ENCODE peak calls at places on chromosomes 1 and 21, in six cellular contexts. One of them, this sample, is unnamed.

GRCh38 chr1:204837440-204838084 is 33.1 kb upstream of the NFASC start:
- DNase-seq in A549: peak; percentile 58
- DNase-seq in HepG2: peak; percentile 15
- DNase-seq in endothelial cell of umbilical vein: peak; percentile 37
- DNase-seq in GM12878: no peak
- DNase-seq in K562: peak; percentile 63
- DNase-seq in this sample: peak; percentile 50

GRCh38 chr1:111904478-111905218 is 84.8 kb downstream of the KCND3 start:
- DNase-seq in A549: no peak
- DNase-seq in HepG2: no peak
- DNase-seq in endothelial cell of umbilical vein: no peak
- DNase-seq in GM12878: no peak
- DNase-seq in K562: no peak
- DNase-seq in this sample: no peak

GRCh38 chr1:26938659-26939025 is 17.1 kb downstream of the NUDC start:
- DNase-seq in A549: no peak
- DNase-seq in HepG2: no peak
- DNase-seq in endothelial cell of umbilical vein: no peak
- DNase-seq in GM12878: no peak
- DNase-seq in K562: no peak
- DNase-seq in this sample: no peak

GRCh38 chr1:95941121-95941798 is 707.2 kb downstream of the RWDD3 start:
- DNase-seq in A549: no peak
- DNase-seq in HepG2: no peak
- DNase-seq in endothelial cell of umbilical vein: no peak
- DNase-seq in GM12878: no peak
- DNase-seq in K562: no peak
- DNase-seq in this sample: no peak

GRCh38 chr1:25890249-25891034 is 14.9 kb upstream of the PAQR7 start:
- DNase-seq in A549: peak; percentile 66
- DNase-seq in HepG2: peak; percentile 50
- DNase-seq in endothelial cell of umbilical vein: no peak
- DNase-seq in GM12878: no peak
- DNase-seq in K562: peak; percentile 13
- DNase-seq in this sample: no peak

GRCh38 chr1:207003216-207003615 is 29.3 kb downstream of the C1orf116 start:
- DNase-seq in A549: no peak
- DNase-seq in HepG2: no peak
- DNase-seq in endothelial cell of umbilical vein: no peak
- DNase-seq in GM12878: no peak
- DNase-seq in K562: no peak
- DNase-seq in this sample: no peak

GRCh38 chr1:206728588-206728987 is 42.0 kb upstream of the IL19 start:
- DNase-seq in A549: no peak
- DNase-seq in HepG2: no peak
- DNase-seq in endothelial cell of umbilical vein: no peak
- DNase-seq in GM12878: no peak
- DNase-seq in K562: no peak
- DNase-seq in this sample: no peak

GRCh38 chr1:247291835-247292561 is 36.1 kb downstream of the VN1R5 start:
- DNase-seq in A549: no peak
- DNase-seq in HepG2: no peak
- DNase-seq in endothelial cell of umbilical vein: no peak
- DNase-seq in GM12878: no peak
- DNase-seq in K562: peak; percentile 26
- DNase-seq in this sample: no peak

GRCh38 chr1:4106731-4107130 is 206.7 kb upstream of the C1orf174 start:
- DNase-seq in A549: no peak
- DNase-seq in HepG2: no peak
- DNase-seq in endothelial cell of umbilical vein: no peak
- DNase-seq in GM12878: no peak
- DNase-seq in K562: no peak
- DNase-seq in this sample: no peak

GRCh38 chr1:234961468-234962339 is 166.9 kb downstream of the TOMM20 start:
- DNase-seq in A549: no peak
- DNase-seq in HepG2: no peak
- DNase-seq in endothelial cell of umbilical vein: peak; percentile 68
- DNase-seq in GM12878: no peak
- DNase-seq in K562: no peak
- DNase-seq in this sample: peak; percentile 92

GRCh38 chr1:184905601-184906322 is 68.5 kb downstream of the NIBAN1 start:
- DNase-seq in A549: no peak
- DNase-seq in HepG2: peak; percentile 23
- DNase-seq in endothelial cell of umbilical vein: no peak
- DNase-seq in GM12878: no peak
- DNase-seq in K562: no peak
- DNase-seq in this sample: no peak

GRCh38 chr1:215497516-215497915 is 69.6 kb upstream of the KCTD3 start:
- DNase-seq in A549: no peak
- DNase-seq in HepG2: no peak
- DNase-seq in endothelial cell of umbilical vein: no peak
- DNase-seq in GM12878: no peak
- DNase-seq in K562: no peak
- DNase-seq in this sample: no peak

GRCh38 chr1:25641931-25642611 is 25.5 kb downstream of the MAN1C1 start:
- DNase-seq in A549: no peak
- DNase-seq in HepG2: no peak
- DNase-seq in endothelial cell of umbilical vein: peak; percentile 8
- DNase-seq in GM12878: no peak
- DNase-seq in K562: no peak
- DNase-seq in this sample: no peak

GRCh38 chr1:230147253-230148193 is 80.5 kb downstream of the GALNT2 start:
- DNase-seq in A549: no peak
- DNase-seq in HepG2: no peak
- DNase-seq in endothelial cell of umbilical vein: no peak
- DNase-seq in GM12878: no peak
- DNase-seq in K562: no peak
- DNase-seq in this sample: peak; percentile 19

GRCh38 chr1:203325418-203326091 is 20.2 kb downstream of the BTG2 start:
- DNase-seq in A549: no peak
- DNase-seq in HepG2: no peak
- DNase-seq in endothelial cell of umbilical vein: peak; percentile 83
- DNase-seq in GM12878: no peak
- DNase-seq in K562: no peak
- DNase-seq in this sample: peak; percentile 60

GRCh38 chr1:12056331-12056841 is 6.7 kb upstream of the TNFRSF8 start:
- DNase-seq in A549: no peak
- DNase-seq in HepG2: no peak
- DNase-seq in endothelial cell of umbilical vein: no peak
- DNase-seq in GM12878: peak; percentile 76
- DNase-seq in K562: no peak
- DNase-seq in this sample: no peak

GRCh38 chr1:12055259-12055658 is 7.8 kb upstream of the TNFRSF8 start:
- DNase-seq in A549: no peak
- DNase-seq in HepG2: no peak
- DNase-seq in endothelial cell of umbilical vein: no peak
- DNase-seq in GM12878: no peak
- DNase-seq in K562: no peak
- DNase-seq in this sample: no peak

GRCh38 chr1:12057940-12058687 is 5.0 kb upstream of the TNFRSF8 start:
- DNase-seq in A549: no peak
- DNase-seq in HepG2: no peak
- DNase-seq in endothelial cell of umbilical vein: no peak
- DNase-seq in GM12878: no peak
- DNase-seq in K562: no peak
- DNase-seq in this sample: peak; percentile 52

GRCh38 chr1:12059226-12059625 is 3.9 kb upstream of the TNFRSF8 start:
- DNase-seq in A549: no peak
- DNase-seq in HepG2: no peak
- DNase-seq in endothelial cell of umbilical vein: no peak
- DNase-seq in GM12878: no peak
- DNase-seq in K562: no peak
- DNase-seq in this sample: no peak

GRCh38 chr1:12057382-12057781 is 5.7 kb upstream of the TNFRSF8 start:
- DNase-seq in A549: no peak
- DNase-seq in HepG2: no peak
- DNase-seq in endothelial cell of umbilical vein: no peak
- DNase-seq in GM12878: no peak
- DNase-seq in K562: no peak
- DNase-seq in this sample: peak; percentile 48
- TF ChIP-seq CTCF in A549: no peak
- TF ChIP-seq CTCF in HepG2: no peak
- TF ChIP-seq CTCF in endothelial cell of umbilical vein: no peak
- TF ChIP-seq CTCF in GM12878: no peak
- TF ChIP-seq CTCF in K562: no peak
- TF ChIP-seq CTCF in this sample: no peak

DNA sequence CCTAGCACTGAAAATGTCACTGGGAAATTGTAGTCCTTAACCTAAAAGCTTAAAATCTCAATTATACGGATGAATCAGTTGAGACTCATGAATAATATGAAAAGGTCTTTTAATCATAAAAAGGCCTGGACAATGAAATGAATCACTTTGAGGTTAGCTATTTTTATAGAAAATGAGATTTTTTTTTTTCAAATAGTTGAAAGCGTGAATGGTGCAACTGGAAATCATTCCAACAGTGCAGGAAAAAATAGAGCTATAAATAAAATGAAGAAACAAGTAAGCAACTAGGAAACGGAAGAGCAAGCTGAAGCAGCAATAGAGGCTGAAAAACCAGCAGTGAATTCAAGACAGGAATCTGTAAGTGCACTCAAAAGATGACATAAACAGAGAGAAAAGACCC is 142.9 kb downstream of the BACH1 start:
- DNase-seq in A549: no peak
- DNase-seq in HepG2: no peak
- DNase-seq in endothelial cell of umbilical vein: no peak
- DNase-seq in GM12878: no peak
- DNase-seq in K562: no peak
- DNase-seq in this sample: no peak
- H3K4me3 ChIP-seq in A549: no peak overlapping the region
- H3K4me3 ChIP-seq in HepG2: no peak overlapping the region
- H3K4me3 ChIP-seq in endothelial cell of umbilical vein: no peak overlapping the region
- H3K4me3 ChIP-seq in GM12878: no peak overlapping the region
- H3K4me3 ChIP-seq in K562: no peak overlapping the region
- H3K4me3 ChIP-seq in this sample: no peak overlapping the region

GRCh38 chr1:115764541-115764940 is 4.0 kb downstream of the CASQ2 start:
- DNase-seq in A549: peak; percentile 7
- DNase-seq in HepG2: peak; percentile 57
- DNase-seq in endothelial cell of umbilical vein: peak; percentile 20
- DNase-seq in GM12878: no peak
- DNase-seq in K562: peak; percentile 24
- DNase-seq in this sample: peak; percentile 34
- TF ChIP-seq MYC in A549: no peak
- TF ChIP-seq MYC in HepG2: no peak
- TF ChIP-seq MYC in endothelial cell of umbilical vein: no peak
- TF ChIP-seq MYC in GM12878: no peak
- TF ChIP-seq MYC in K562: no peak
- TF ChIP-seq MYC in this sample: no peak

GRCh38 chr1:101316276-101316675 is 79.5 kb downstream of the S1PR1 start:
- DNase-seq in A549: no peak
- DNase-seq in HepG2: no peak
- DNase-seq in endothelial cell of umbilical vein: no peak
- DNase-seq in GM12878: no peak
- DNase-seq in K562: no peak
- DNase-seq in this sample: no peak

GRCh38 chr1:101312192-101312591 is 75.4 kb downstream of the S1PR1 start:
- DNase-seq in A549: no peak
- DNase-seq in HepG2: no peak
- DNase-seq in endothelial cell of umbilical vein: no peak
- DNase-seq in GM12878: no peak
- DNase-seq in K562: no peak
- DNase-seq in this sample: no peak

GRCh38 chr1:101314244-101314643 is 77.4 kb downstream of the S1PR1 start:
- DNase-seq in A549: no peak
- DNase-seq in HepG2: no peak
- DNase-seq in endothelial cell of umbilical vein: no peak
- DNase-seq in GM12878: no peak
- DNase-seq in K562: no peak
- DNase-seq in this sample: no peak

GRCh38 chr1:101316801-101317200 is 80.0 kb downstream of the S1PR1 start:
- DNase-seq in A549: no peak
- DNase-seq in HepG2: no peak
- DNase-seq in endothelial cell of umbilical vein: no peak
- DNase-seq in GM12878: no peak
- DNase-seq in K562: no peak
- DNase-seq in this sample: no peak

GRCh38 chr1:101317590-101317989 is 80.8 kb downstream of the S1PR1 start:
- DNase-seq in A549: no peak
- DNase-seq in HepG2: no peak
- DNase-seq in endothelial cell of umbilical vein: no peak
- DNase-seq in GM12878: no peak
- DNase-seq in K562: no peak
- DNase-seq in this sample: peak; percentile 33
- TF ChIP-seq CTCF in A549: no peak
- TF ChIP-seq CTCF in HepG2: no peak
- TF ChIP-seq CTCF in endothelial cell of umbilical vein: no peak
- TF ChIP-seq CTCF in GM12878: no peak
- TF ChIP-seq CTCF in K562: peak; percentile 19
- TF ChIP-seq CTCF in this sample: peak; percentile 14

DNA sequence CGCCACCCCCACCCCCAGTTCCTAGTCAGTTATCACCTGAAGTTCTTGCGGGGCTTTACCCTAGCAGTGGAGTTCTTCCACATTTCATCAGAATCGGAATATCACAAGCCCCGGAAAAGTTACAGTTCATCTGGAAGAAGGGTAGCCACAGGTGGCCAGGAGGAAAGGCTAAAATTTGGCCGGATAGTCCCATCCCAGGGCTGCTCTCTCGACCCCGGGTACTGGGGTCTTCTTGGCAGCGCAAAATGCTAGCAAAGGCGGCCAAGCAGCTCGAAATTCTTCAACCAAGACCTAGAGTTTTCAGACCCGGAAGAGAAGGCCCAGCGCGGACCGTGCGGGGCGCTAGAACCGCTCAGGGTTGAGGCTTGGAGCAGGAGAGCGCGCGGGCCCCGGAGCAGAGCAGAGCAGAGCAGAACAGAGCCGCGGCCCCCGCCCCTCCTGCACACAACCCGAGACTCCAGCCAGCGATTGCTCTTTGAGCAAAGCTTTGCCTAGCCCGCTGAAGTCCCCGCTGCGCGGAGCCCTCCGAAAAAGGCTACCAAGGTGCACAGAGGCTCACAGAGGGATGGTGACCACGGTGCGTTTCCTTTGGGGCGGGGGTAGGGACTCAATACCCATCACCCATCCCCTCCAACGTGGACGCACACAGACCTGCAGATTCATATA is 8.1 kb downstream of the HLX start:
- DNase-seq in A549: no peak
- DNase-seq in HepG2: no peak
- DNase-seq in endothelial cell of umbilical vein: no peak
- DNase-seq in GM12878: no peak
- DNase-seq in K562: no peak
- DNase-seq in this sample: no peak
- H3K4me3 ChIP-seq in A549: no peak overlapping the region
- H3K4me3 ChIP-seq in HepG2: no peak overlapping the region
- H3K4me3 ChIP-seq in endothelial cell of umbilical vein: no peak overlapping the region
- H3K4me3 ChIP-seq in GM12878: no peak overlapping the region
- H3K4me3 ChIP-seq in K562: no peak overlapping the region
- H3K4me3 ChIP-seq in this sample: no peak overlapping the region

GRCh38 chr1:35590476-35591040 is 17.4 kb downstream of the TFAP2E start:
- DNase-seq in A549: no peak
- DNase-seq in HepG2: no peak
- DNase-seq in endothelial cell of umbilical vein: no peak
- DNase-seq in GM12878: no peak
- DNase-seq in K562: no peak
- DNase-seq in this sample: no peak
- TF ChIP-seq MYC in A549: no peak
- TF ChIP-seq MYC in HepG2: no peak
- TF ChIP-seq MYC in endothelial cell of umbilical vein: no peak
- TF ChIP-seq MYC in GM12878: no peak
- TF ChIP-seq MYC in K562: no peak
- TF ChIP-seq MYC in this sample: no peak

This sample was measured in NB4.